ENCODE peak calls at places on chromosomes 5 and 9, in ten cellular contexts. A, F, W, C, U, B, Z, D, Y and O are unnamed samples.

GRCh38 chr9:92668746-92669526 is 995 bp downstream of the IPPK start:
- DNase-seq in A (peak; percentile 94), F (peak; percentile 49), W (peak; percentile 73), C (peak; percentile 58), U (peak; percentile 62), B (peak; percentile 89), Z (peak; percentile 46), D (peak; percentile 83), Y (peak; percentile 62), O (no peak)

GRCh38 chr5:144335561-144335960 is 164.9 kb downstream of the KCTD16 start:
- DNase-seq in A (no peak), F (no peak), W (no peak), C (no peak), U (no peak), B (no peak), Z (no peak), D (no peak), Y (no peak), O (no peak)

GRCh38 chr5:126575644-126576043 is 19.4 kb downstream of the ALDH7A1 start:
- DNase-seq in A (no peak), F (no peak), W (no peak), C (no peak), U (no peak), B (no peak), Z (no peak), D (no peak), Y (no peak), O (no peak)

GRCh38 chr9:6354072-6354686 is 26.0 kb downstream of the TPD52L3 start:
- DNase-seq in A (peak; percentile 49), F (no peak), W (no peak), C (peak; percentile 82), U (peak; percentile 68), B (peak; percentile 74), Z (no peak), D (no peak), Y (no peak), O (peak; percentile 54)

GRCh38 chr5:146766013-146766412 is 112.5 kb downstream of the PPP2R2B start:
- DNase-seq in A (no peak), F (no peak), W (no peak), C (no peak), U (no peak), B (no peak), Z (no peak), D (no peak), Y (no peak), O (no peak)

GRCh38 chr9:134419684-134420076 is 93.4 kb downstream of the RXRA start:
- DNase-seq in A (no peak), F (no peak), W (no peak), C (no peak), U (peak; percentile 11), B (peak; percentile 53), Z (no peak), D (no peak), Y (no peak), O (no peak)

GRCh38 chr5:52989781-52990530 is 804 bp downstream of the ITGA2 start:
- DNase-seq in A (peak; percentile 60), F (peak; percentile 56), W (peak; percentile 74), C (peak; percentile 64), U (peak; percentile 52), B (peak; percentile 70), Z (peak; percentile 11), D (peak; percentile 66), Y (peak; percentile 58), O (peak; percentile 11)

GRCh38 chr5:13745508-13745907 is 199.0 kb downstream of the DNAH5 start:
- DNase-seq in A (peak; percentile 60), F (no peak), W (no peak), C (peak; percentile 86), U (peak; percentile 14), B (peak; percentile 53), Z (no peak), D (no peak), Y (no peak), O (no peak)

GRCh38 chr5:107319921-107320320 is 350.8 kb downstream of the EFNA5 start:
- DNase-seq in A (no peak), F (no peak), W (no peak), C (no peak), U (no peak), B (no peak), Z (no peak), D (no peak), Y (no peak), O (no peak)

GRCh38 chr5:94309166-94309565 is 309.2 kb downstream of the KIAA0825 start:
- DNase-seq in A (no peak), F (no peak), W (no peak), C (no peak), U (no peak), B (no peak), Z (no peak), D (no peak), Y (no peak), O (no peak)

GRCh38 chr5:474826-475661 is 32.1 kb downstream of the EXOC3 start:
- DNase-seq in A (no peak), F (no peak), W (peak; percentile 56), C (no peak), U (no peak), B (no peak), Z (peak; percentile 28), D (peak; percentile 65), Y (peak; percentile 26), O (no peak)

GRCh38 chr9:23123048-23123632 is 676.5 kb downstream of the DMRTA1 start:
- DNase-seq in A (peak; percentile 16), F (no peak), W (no peak), C (no peak), U (peak; percentile 30), B (peak; percentile 7), Z (no peak), D (no peak), Y (peak; percentile 31), O (peak; percentile 35)

GRCh38 chr5:138874771-138875628 is at the start of gene LRRTM2:
- DNase-seq in A (no peak), F (no peak), W (no peak), C (peak; percentile 87), U (no peak), B (peak; percentile 70), Z (no peak), D (no peak), Y (no peak), O (peak; percentile 69)

GRCh38 chr5:35229076-35230042 is 928 bp downstream of the PRLR start:
- DNase-seq in A (peak; percentile 44), F (peak; percentile 45), W (peak; percentile 60), C (no peak), U (peak; percentile 54), B (no peak), Z (no peak), D (no peak), Y (no peak), O (no peak)

GRCh38 chr5:135508496-135509005 is 27.2 kb downstream of the NEUROG1 start:
- DNase-seq in A (no peak), F (peak; percentile 34), W (no peak), C (no peak), U (no peak), B (no peak), Z (no peak), D (no peak), Y (no peak), O (no peak)

GRCh38 chr5:141869514-141869913 is 8.7 kb downstream of the PCDH1 start:
- DNase-seq in A (peak; percentile 76), F (peak; percentile 83), W (peak; percentile 88), C (no peak), U (no peak), B (no peak), Z (no peak), D (no peak), Y (no peak), O (no peak)

GRCh38 chr9:98118640-98119601 is at the start of gene TRIM14:
- DNase-seq in A (peak; percentile 95), F (peak; percentile 72), W (peak; percentile 89), C (peak; percentile 66), U (peak; percentile 74), B (peak; percentile 94), Z (peak; percentile 60), D (no peak), Y (peak; percentile 69), O (peak; percentile 5)

GRCh38 chr5:91103353-91104061 is 279.6 kb downstream of the ARRDC3 start:
- DNase-seq in A (no peak), F (no peak), W (no peak), C (peak; percentile 62), U (no peak), B (no peak), Z (no peak), D (no peak), Y (no peak), O (no peak)

GRCh38 chr5:140240987-140241706 is 61.8 kb downstream of the PFDN1 start:
- DNase-seq in A (peak; percentile 95), F (peak; percentile 92), W (peak; percentile 81), C (peak; percentile 85), U (no peak), B (peak; percentile 88), Z (no peak), D (peak; percentile 86), Y (peak; percentile 92), O (peak; percentile 92)

GRCh38 chr9:93345630-93346239 is 105.8 kb upstream of the FAM120A start:
- DNase-seq in A (no peak), F (no peak), W (no peak), C (no peak), U (no peak), B (no peak), Z (no peak), D (no peak), Y (no peak), O (no peak)

GRCh38 chr5:37448941-37449340 is 69.8 kb downstream of the WDR70 start:
- DNase-seq in A (no peak), F (no peak), W (no peak), C (no peak), U (no peak), B (peak; percentile 5), Z (no peak), D (no peak), Y (no peak), O (no peak)

GRCh38 chr5:137636846-137637515 is 98.9 kb downstream of the KLHL3 start:
- DNase-seq in A (no peak), F (no peak), W (no peak), C (no peak), U (no peak), B (no peak), Z (no peak), D (no peak), Y (no peak), O (no peak)

GRCh38 chr5:172854451-172854871 is 20.4 kb downstream of the ERGIC1 start:
- DNase-seq in A (no peak), F (peak; percentile 77), W (peak; percentile 74), C (peak; percentile 48), U (no peak), B (no peak), Z (no peak), D (peak; percentile 90), Y (no peak), O (no peak)

GRCh38 chr5:962801-963200 is 45.8 kb upstream of the NKD2 start:
- DNase-seq in A (no peak), F (no peak), W (no peak), C (no peak), U (no peak), B (no peak), Z (no peak), D (no peak), Y (no peak), O (no peak)

GRCh38 chr5:54861212-54861894 is 124.0 kb downstream of the ESM1 start:
- DNase-seq in A (no peak), F (no peak), W (no peak), C (peak; percentile 64), U (peak; percentile 68), B (peak; percentile 69), Z (no peak), D (no peak), Y (no peak), O (no peak)

GRCh38 chr5:155530046-155530445 is 516.5 kb downstream of the KIF4B start:
- DNase-seq in A (peak; percentile 65), F (no peak), W (no peak), C (peak; percentile 9), U (peak; percentile 21), B (no peak), Z (no peak), D (no peak), Y (no peak), O (no peak)

GRCh38 chr9:19551124-19551929 is 142.5 kb downstream of the ACER2 start:
- DNase-seq in A (no peak), F (no peak), W (no peak), C (no peak), U (no peak), B (peak; percentile 25), Z (no peak), D (no peak), Y (no peak), O (no peak)

GRCh38 chr5:150411245-150411979 is 1.3 kb downstream of the CD74 start:
- DNase-seq in A (no peak), F (no peak), W (no peak), C (no peak), U (no peak), B (no peak), Z (peak; percentile 71), D (peak; percentile 56), Y (peak; percentile 74), O (no peak)